ENCODE peak calls at places on chromosomes 11 and 22, in five cellular contexts. X, A, G, N and K are unnamed samples.
A peak's percentile ranks its signal among the peaks of the same experiment; 100 is the strongest.

GRCh38 chr11:119764108-119764874 is 35.3 kb upstream of the NECTIN1 start:
- DNase-seq in A (no peak), X (peak; percentile 42), G (peak; percentile 50), N (no peak), K (no peak)

GRCh38 chr11:34161812-34162506 is 56.5 kb downstream of the NAT10 start:
- DNase-seq in G (no peak), N (peak; percentile 61), X (peak; percentile 20), A (no peak), K (no peak)

GRCh38 chr22:40044870-40045834 is 50.4 kb downstream of the FAM83F start:
- DNase-seq in N (peak; percentile 62), A (no peak), X (peak; percentile 15), G (peak; percentile 86), K (peak; percentile 93)

GRCh38 chr22:49192180-49192856 is 635.4 kb downstream of the BRD1 start:
- DNase-seq in G (no peak), A (no peak), X (no peak), N (no peak), K (no peak)

GRCh38 chr11:33021937-33022336 is 6.3 kb downstream of the DEPDC7 start:
- DNase-seq in A (no peak), N (no peak), X (no peak), G (no peak), K (no peak)

GRCh38 chr11:120554771-120555432 is 43.4 kb downstream of the GRIK4 start:
- DNase-seq in G (peak; percentile 45), A (no peak), N (no peak), X (peak; percentile 73), K (no peak)

GRCh38 chr11:22508691-22509090 is 116.9 kb downstream of the FANCF start:
- DNase-seq in A (no peak), G (peak; percentile 61), X (no peak), N (no peak), K (no peak)

GRCh38 chr11:44032304-44033085 is 15.3 kb upstream of the ACCSL start:
- DNase-seq in X (peak; percentile 72), N (no peak), A (no peak), G (no peak), K (no peak)

GRCh38 chr11:1751521-1751921 is 1.1 kb upstream of the IFITM10 start:
- DNase-seq in A (no peak), X (no peak), N (no peak), G (no peak), K (no peak)

GRCh38 chr22:42343551-42344081 is 73.2 kb upstream of the TCF20 start:
- DNase-seq in A (no peak), X (no peak), G (peak; percentile 81), N (peak; percentile 19), K (no peak)

GRCh38 chr22:41825376-41825775 is 7.5 kb upstream of the SREBF2 start:
- DNase-seq in N (peak; percentile 44), A (no peak), X (peak; percentile 42), G (no peak), K (no peak)

GRCh38 chr22:35952576-35952975 is 76.0 kb downstream of the RBFOX2 start:
- DNase-seq in G (no peak), N (no peak), X (no peak), A (no peak), K (no peak)

GRCh38 chr22:39471421-39472141 is 14.8 kb downstream of the MGAT3 start:
- DNase-seq in N (peak; percentile 61), X (peak; percentile 51), G (peak; percentile 36), A (peak; percentile 83), K (peak; percentile 65)

GRCh38 chr11:11577246-11577855 is 44.5 kb downstream of the GALNT18 start:
- DNase-seq in A (no peak), N (no peak), X (peak; percentile 50), G (no peak), K (no peak)

GRCh38 chr11:35525501-35526175 is at the start of gene PAMR1:
- DNase-seq in A (no peak), N (no peak), X (peak; percentile 90), G (peak; percentile 87), K (no peak)

GRCh38 chr11:76073716-76074115 is 132.6 kb downstream of the WNT11 start:
- DNase-seq in N (no peak), G (no peak), A (no peak), X (peak; percentile 66), K (no peak)

GRCh38 chr22:37140686-37141323 is 8.9 kb downstream of the IL2RB start:
- DNase-seq in N (no peak), A (no peak), G (no peak), X (no peak), K (no peak)

GRCh38 chr11:75505966-75506692 is 19.6 kb downstream of the GDPD5 start:
- DNase-seq in X (no peak), N (no peak), A (no peak), G (no peak), K (peak; percentile 67)

GRCh38 chr11:79375818-79376550 is 64.8 kb downstream of the TENM4 start:
- DNase-seq in G (peak; percentile 31), A (no peak), N (no peak), X (no peak), K (no peak)

GRCh38 chr11:67393990-67394389 is 2.2 kb downstream of the RAD9A start:
- DNase-seq in X (no peak), N (no peak), G (no peak), A (no peak), K (no peak)

GRCh38 chr11:76008474-76008873 is 193.5 kb downstream of the UVRAG start:
- DNase-seq in A (no peak), X (peak; percentile 84), N (no peak), G (no peak), K (no peak)

GRCh38 chr11:27319065-27319464 is 44.0 kb downstream of the CCDC34 start:
- DNase-seq in N (no peak), G (no peak), X (peak; percentile 72), A (peak; percentile 42), K (no peak)

GRCh38 chr11:83427943-83428342 is 141.8 kb upstream of the CCDC90B start:
- DNase-seq in G (no peak), X (no peak), A (no peak), N (no peak), K (no peak)

GRCh38 chr22:43440103-43440387 is 28.2 kb downstream of the MPPED1 start:
- DNase-seq in X (no peak), G (no peak), A (no peak), N (no peak), K (no peak)

GRCh38 chr11:103183981-103184592 is 74.9 kb downstream of the DYNC2H1 start:
- DNase-seq in G (no peak), N (no peak), X (no peak), A (no peak), K (no peak)

GRCh38 chr11:33227578-33228261 is 29.5 kb upstream of the HIPK3 start:
- DNase-seq in G (no peak), N (peak; percentile 13), X (peak; percentile 68), A (no peak), K (no peak)

GRCh38 chr11:74685905-74686304 is 45.3 kb downstream of the CHRDL2 start:
- DNase-seq in G (no peak), A (no peak), X (no peak), N (no peak), K (no peak)

GRCh38 chr11:10862446-10862845 is 4.6 kb upstream of the ZBED5 start:
- DNase-seq in X (no peak), G (no peak), A (no peak), N (no peak), K (no peak)

GRCh38 chr11:35517481-35517880 is 7.9 kb downstream of the PAMR1 start:
- DNase-seq in N (no peak), A (no peak), G (no peak), X (no peak), K (no peak)

GRCh38 chr22:44691796-44692661 is 10.0 kb upstream of the PRR5 start:
- DNase-seq in N (no peak), X (no peak), A (no peak), G (no peak), K (no peak)

GRCh38 chr11:129012880-129013279 is 70.2 kb upstream of the TP53AIP1 start:
- DNase-seq in X (no peak), N (no peak), A (no peak), G (no peak), K (no peak)

GRCh38 chr11:32897103-32897502 is 4.5 kb downstream of the QSER1 start:
- DNase-seq in X (no peak), A (no peak), N (no peak), G (no peak), K (no peak)

GRCh38 chr22:41229730-41230398 is 10.9 kb downstream of the CHADL start:
- DNase-seq in G (no peak), A (no peak), N (no peak), X (no peak), K (no peak)

GRCh38 chr11:86484795-86485166 is 110.1 kb downstream of the CCDC81 start:
- DNase-seq in G (no peak), N (no peak), A (no peak), X (no peak), K (no peak)

GRCh38 chr11:78347956-78348355 is 69.7 kb downstream of the GAB2 start:
- DNase-seq in X (no peak), A (no peak), N (no peak), G (no peak), K (no peak)

GRCh38 chr22:21641795-21642583 is at the start of gene SDF2L1:
- DNase-seq in N (peak; percentile 100), A (peak; percentile 88), G (peak; percentile 99), X (peak; percentile 99), K (peak; percentile 99)

GRCh38 chr22:21636629-21637218 is 4.2 kb downstream of the CCDC116 start:
- DNase-seq in A (no peak), X (no peak), G (no peak), N (no peak), K (no peak)

GRCh38 chr22:21640810-21641209 is 1.3 kb upstream of the SDF2L1 start:
- DNase-seq in X (no peak), N (no peak), G (no peak), A (no peak), K (no peak)

GRCh38 chr22:21641417-21641794 is 696 bp upstream of the SDF2L1 start:
- DNase-seq in N (peak; percentile 98), A (no peak), G (peak; percentile 79), X (peak; percentile 55), K (no peak)

GRCh38 chr22:21639359-21639758 is 2.7 kb upstream of the SDF2L1 start:
- DNase-seq in G (no peak), N (no peak), X (no peak), A (no peak), K (no peak)
- H3K4me1 ChIP-seq in G (peaks cover 11% of the 10 kb centered on the region), N (peaks cover 27% of the 10 kb centered on the region), X (peaks cover 1% of the 10 kb centered on the region), A (peaks cover 10% of the 10 kb centered on the region), K (peaks cover 22% of the 10 kb centered on the region)

GRCh38 chr22:46119093-46119728 is 31.1 kb upstream of the PPARA start:
- DNase-seq in G (no peak), X (no peak), A (no peak), N (no peak), K (no peak)
- H3K9ac ChIP-seq in G (no peak overlapping the region), X (no peak overlapping the region), A (no peak overlapping the region), N (no peak overlapping the region), K (no peak overlapping the region)

DNA sequence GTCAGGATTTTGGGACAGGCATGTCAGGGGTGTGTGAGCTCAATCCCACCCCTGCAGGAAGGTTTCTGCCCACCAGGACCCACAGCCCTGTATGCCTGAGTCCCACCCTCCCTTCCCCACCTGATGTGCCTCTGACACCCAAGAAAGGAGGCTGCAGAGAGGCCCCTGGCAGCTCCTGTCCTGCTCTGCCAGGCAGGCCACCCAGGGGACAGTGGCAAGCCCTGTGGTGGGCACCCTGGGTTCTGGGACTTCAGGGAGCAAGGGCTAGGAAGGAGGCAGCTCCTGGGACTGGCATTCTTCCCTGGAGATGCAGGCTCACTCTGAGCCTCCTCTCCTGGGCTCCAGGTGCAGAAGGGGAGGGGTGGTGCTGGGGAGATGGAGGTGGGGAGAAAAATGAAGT is 234.5 kb upstream of the B3GAT1 start:
- DNase-seq in G (no peak), A (no peak), X (no peak), N (no peak), K (no peak)
- H3K4me2 ChIP-seq in G (no peak overlapping the region), A (no peak overlapping the region), X (no peak overlapping the region), N (no peak overlapping the region), K (no peak overlapping the region)

GRCh38 chr11:65445604-65446445 is 23.2 kb downstream of the NEAT1 start:
- DNase-seq in A (no peak), X (peak; percentile 37), G (no peak), N (no peak), K (peak; percentile 63)
- H3K4me1 ChIP-seq in A (peaks cover 46% of the 10 kb centered on the region), X (peaks cover 4% of the 10 kb centered on the region), G (no peaks in the 10 kb centered on the region), N (peaks cover 22% of the 10 kb centered on the region), K (peaks cover 76% of the 10 kb centered on the region)